ENCODE peak calls at places on chromosomes 4 and X, in ten cellular contexts. I is substantia nigra; S is stimulated activated CD4-positive, alpha-beta T cell treated with anti-CD3 and anti-CD28 coated beads, TNF-alpha, amount 100 ng/mL, for 48 hours; Z is thoracic aorta; R is EH; M is effector CD4-positive, alpha-beta T cell; V is mammary epithelial cell; W is GM06990; D is NB4; B is T follicular helper cell. X is an unnamed sample.

GRCh38 chrX:24023972-24024664 is 2.9 kb downstream of the KLHL15 start:
- DNase-seq in I (no peak), S (no peak), Z (no peak), R (peak), M (no peak), V (peak), W (no peak), D (peak), B (no peak), X (peak)

GRCh38 chr4:173508386-173509002 is 21.5 kb downstream of the HAND2 start:
- DNase-seq in I (no peak), S (no peak), Z (no peak), R (no peak), M (no peak), V (no peak), W (no peak), D (no peak), B (no peak), X (no peak)

GRCh38 chr4:41658106-41658505 is 90.4 kb downstream of the PHOX2B start:
- DNase-seq in I (no peak), S (no peak), Z (no peak), R (no peak), M (no peak), V (no peak), W (no peak), D (no peak), B (no peak), X (peak)

GRCh38 chr4:98838528-98838927 is 90.4 kb downstream of the EIF4E start:
- DNase-seq in I (no peak), S (no peak), Z (no peak), R (no peak), M (no peak), V (no peak), W (no peak), D (no peak), B (no peak), X (no peak)

GRCh38 chr4:124946696-124947095 is 234.2 kb upstream of the ANKRD50 start:
- DNase-seq in I (no peak), S (no peak), Z (no peak), R (peak), M (no peak), V (peak), W (no peak), D (no peak), B (no peak), X (peak)

GRCh38 chr4:110020139-110020538 is 107.5 kb downstream of the EGF start:
- DNase-seq in I (no peak), S (no peak), Z (no peak), R (peak), M (no peak), V (no peak), W (no peak), D (no peak), B (no peak), X (no peak)

GRCh38 chrX:132664273-132664672 is 175.4 kb upstream of the MBNL3 start:
- DNase-seq in I (no peak), S (no peak), Z (no peak), R (no peak), M (no peak), V (no peak), W (no peak), D (no peak), B (no peak), X (peak)

GRCh38 chr4:13700196-13701140 is 72.9 kb upstream of the BOD1L1 start:
- DNase-seq in I (no peak), S (no peak), Z (no peak), R (peak), M (no peak), V (peak), W (no peak), D (no peak), B (no peak), X (peak)

GRCh38 chrX:38959736-38960534 is 158.7 kb downstream of the MID1IP1 start:
- DNase-seq in I (no peak), S (no peak), Z (no peak), R (no peak), M (no peak), V (no peak), W (no peak), D (no peak), B (no peak), X (no peak)

GRCh38 chr4:170306208-170306607 is 216.5 kb upstream of the AADAT start:
- DNase-seq in I (no peak), S (no peak), Z (no peak), R (no peak), M (no peak), V (no peak), W (no peak), D (no peak), B (no peak), X (peak)

GRCh38 chrX:148691456-148691855 is 191.0 kb downstream of the AFF2 start:
- DNase-seq in I (no peak), S (no peak), Z (no peak), R (no peak), M (no peak), V (no peak), W (no peak), D (no peak), B (no peak), X (peak)

GRCh38 chrX:119647552-119648420 is 41.6 kb upstream of the NKRF start:
- DNase-seq in I (no peak), S (peak), Z (no peak), R (no peak), M (peak), V (no peak), W (peak), D (no peak), B (peak), X (no peak)

GRCh38 chrX:33156152-33156726 is 55.1 kb downstream of the DMD start:
- DNase-seq in I (no peak), S (no peak), Z (no peak), R (no peak), M (no peak), V (no peak), W (no peak), D (no peak), B (no peak), X (no peak)

GRCh38 chr4:187739771-187740170 is 255.8 kb upstream of the ZFP42 start:
- DNase-seq in I (no peak), S (no peak), Z (no peak), R (no peak), M (no peak), V (no peak), W (no peak), D (no peak), B (no peak), X (no peak)

GRCh38 chrX:2484721-2485459 is 15.9 kb downstream of the DHRSX start:
- DNase-seq in I (no peak), S (no peak), Z (no peak), R (peak), M (no peak), V (no peak), W (no peak), D (no peak), B (no peak), X (peak)

GRCh38 chrX:123454712-123455431 is 270.8 kb downstream of the GRIA3 start:
- DNase-seq in I (no peak), S (no peak), Z (no peak), R (peak), M (no peak), V (no peak), W (no peak), D (no peak), B (no peak), X (no peak)

GRCh38 chrX:97597954-97598353 is 714.2 kb downstream of the RPA4 start:
- DNase-seq in I (no peak), S (peak), Z (no peak), R (no peak), M (no peak), V (no peak), W (no peak), D (no peak), B (no peak), X (no peak)

GRCh38 chr4:168453146-168453545 is 27.1 kb downstream of the DDX60L start:
- DNase-seq in I (no peak), S (no peak), Z (no peak), R (no peak), M (no peak), V (no peak), W (no peak), D (no peak), B (no peak), X (no peak)

GRCh38 chr4:156892695-156893211 is 78.8 kb downstream of the PDGFC start:
- DNase-seq in I (no peak), S (no peak), Z (no peak), R (peak), M (no peak), V (peak), W (no peak), D (no peak), B (no peak), X (peak)

X was measured in bronchial epithelial cell.